ENCODE peak calls at places on chromosomes 2 and 18, in nine cellular contexts. I is spleen, Y is PC-3, G is left ventricle myocardium inferior, J is neural progenitor cell, Q is coronary artery, V is PC-9, N is stomach, M is adrenal gland. C is an unnamed sample.

GRCh38 chr2:96415684-96416083 is 80.1 kb downstream of the NCAPH start:
- DNase-seq in I (no peak), Y (no peak), G (no peak), J (no peak), Q (no peak), V (no peak), N (no peak), M (no peak), C (no peak)

GRCh38 chr2:144554811-144555210 is 34.9 kb upstream of the ZEB2 start:
- DNase-seq in I (no peak), Y (peak), G (no peak), J (no peak), Q (no peak), V (no peak), N (no peak), M (no peak), C (no peak)

GRCh38 chr2:173589604-173590277 is 235.1 kb downstream of the CDCA7 start:
- DNase-seq in I (no peak), Y (peak), G (no peak), J (no peak), Q (no peak), V (peak), N (no peak), M (no peak), C (no peak)

GRCh38 chr18:10147752-10148151 is 233.9 kb downstream of the VAPA start:
- DNase-seq in I (no peak), Y (no peak), G (no peak), J (no peak), Q (no peak), V (no peak), N (no peak), M (no peak), C (no peak)

GRCh38 chr2:35410431-35411061 is 945.0 kb upstream of the CRIM1 start:
- DNase-seq in I (peak), Y (peak), G (peak), J (peak), Q (no peak), V (no peak), N (peak), M (peak), C (peak)

GRCh38 chr2:46562451-46562841 is 83.1 kb downstream of the TMEM247 start:
- DNase-seq in I (no peak), Y (no peak), G (no peak), J (no peak), Q (no peak), V (no peak), N (no peak), M (no peak), C (no peak)

GRCh38 chr2:19575618-19576017 is 217.2 kb upstream of the OSR1 start:
- DNase-seq in I (no peak), Y (no peak), G (no peak), J (no peak), Q (no peak), V (no peak), N (no peak), M (no peak), C (no peak)

GRCh38 chr18:26479065-26479685 is 69.2 kb downstream of the KCTD1 start:
- DNase-seq in I (no peak), Y (no peak), G (no peak), J (peak), Q (no peak), V (no peak), N (no peak), M (no peak), C (no peak)

GRCh38 chr2:75221872-75222271 is 22.6 kb upstream of the TACR1 start:
- DNase-seq in I (no peak), Y (peak), G (no peak), J (no peak), Q (no peak), V (no peak), N (no peak), M (no peak), C (no peak)

GRCh38 chr2:98907966-98908905 is 27.8 kb downstream of the CRACDL start:
- DNase-seq in I (peak), Y (no peak), G (no peak), J (no peak), Q (no peak), V (no peak), N (peak), M (no peak), C (no peak)

GRCh38 chr18:3466051-3466450 is 16.1 kb downstream of the TGIF1 start:
- DNase-seq in I (no peak), Y (peak), G (no peak), J (no peak), Q (no peak), V (no peak), N (no peak), M (no peak), C (no peak)

GRCh38 chr2:215660687-215661086 is 224.8 kb upstream of the FN1 start:
- DNase-seq in I (no peak), Y (no peak), G (no peak), J (no peak), Q (no peak), V (no peak), N (no peak), M (no peak), C (no peak)

GRCh38 chr2:11121099-11121822 is 34.0 kb upstream of the SLC66A3 start:
- DNase-seq in I (no peak), Y (no peak), G (no peak), J (peak), Q (no peak), V (no peak), N (no peak), M (no peak), C (no peak)

GRCh38 chr2:12005886-12006681 is 259.7 kb downstream of the LPIN1 start:
- DNase-seq in I (no peak), Y (no peak), G (no peak), J (peak), Q (no peak), V (peak), N (peak), M (no peak), C (no peak)

GRCh38 chr2:222968550-222969155 is 83.3 kb upstream of the KCNE4 start:
- DNase-seq in I (no peak), Y (no peak), G (no peak), J (no peak), Q (no peak), V (no peak), N (no peak), M (no peak), C (no peak)

GRCh38 chr2:176088048-176088936 is 4.2 kb upstream of the HOXD13 start:
- DNase-seq in I (no peak), Y (peak), G (peak), J (peak), Q (peak), V (no peak), N (peak), M (peak), C (peak)

GRCh38 chr2:114400890-114401289 is 41.6 kb upstream of the DPP10 start:
- DNase-seq in I (no peak), Y (no peak), G (no peak), J (no peak), Q (no peak), V (no peak), N (no peak), M (no peak), C (no peak)

GRCh38 chr2:27723372-27724144 is 48.0 kb upstream of the MRPL33 start:
- DNase-seq in I (no peak), Y (peak), G (no peak), J (peak), Q (no peak), V (peak), N (peak), M (peak), C (peak)

GRCh38 chr2:146068051-146068450 is 1548.1 kb upstream of the ZEB2 start:
- DNase-seq in I (no peak), Y (no peak), G (no peak), J (no peak), Q (no peak), V (no peak), N (no peak), M (no peak), C (no peak)

GRCh38 chr2:28546242-28546641 is 50.4 kb downstream of the PLB1 start:
- DNase-seq in I (no peak), Y (no peak), G (no peak), J (no peak), Q (no peak), V (no peak), N (no peak), M (peak), C (no peak)

GRCh38 chr18:3041857-3042256 is 28.9 kb upstream of the LPIN2 start:
- DNase-seq in I (no peak), Y (no peak), G (no peak), J (no peak), Q (no peak), V (peak), N (no peak), M (no peak), C (no peak)

GRCh38 chr2:101883860-101884259 is 107.9 kb upstream of the IL1R2 start:
- DNase-seq in I (no peak), Y (peak), G (no peak), J (peak), Q (no peak), V (peak), N (no peak), M (peak), C (no peak)

GRCh38 chr2:88735853-88736252 is 44.4 kb downstream of the RPIA start:
- DNase-seq in I (no peak), Y (peak), G (no peak), J (no peak), Q (no peak), V (peak), N (no peak), M (no peak), C (no peak)

GRCh38 chr2:212727751-212728150 is 189.1 kb upstream of the ERBB4 start:
- DNase-seq in I (no peak), Y (no peak), G (no peak), J (no peak), Q (no peak), V (no peak), N (no peak), M (no peak), C (no peak)

GRCh38 chr2:230640540-230641011 is 72.1 kb upstream of the CAB39 start:
- DNase-seq in I (no peak), Y (peak), G (no peak), J (no peak), Q (peak), V (no peak), N (no peak), M (no peak), C (no peak)

GRCh38 chr2:46852598-46852997 is 63.0 kb downstream of the MCFD2 start:
- DNase-seq in I (no peak), Y (no peak), G (no peak), J (no peak), Q (no peak), V (no peak), N (no peak), M (no peak), C (no peak)

GRCh38 chr18:902179-902718 is 2.4 kb upstream of the ADCYAP1 start:
- DNase-seq in I (no peak), Y (peak), G (no peak), J (peak), Q (no peak), V (no peak), N (no peak), M (no peak), C (no peak)

GRCh38 chr2:58664523-58665155 is 423.5 kb upstream of the FANCL start:
- DNase-seq in I (no peak), Y (no peak), G (no peak), J (no peak), Q (no peak), V (no peak), N (no peak), M (no peak), C (no peak)

GRCh38 chr2:150570712-150571111 is 83.2 kb upstream of the RND3 start:
- DNase-seq in I (no peak), Y (peak), G (no peak), J (no peak), Q (no peak), V (no peak), N (no peak), M (no peak), C (no peak)

GRCh38 chr2:199833525-199833924 is 17.5 kb downstream of the FTCDNL1 start:
- DNase-seq in I (no peak), Y (no peak), G (no peak), J (no peak), Q (no peak), V (no peak), N (no peak), M (no peak), C (no peak)

GRCh38 chr18:9653390-9653789 is 39.0 kb upstream of the PPP4R1 start:
- DNase-seq in I (no peak), Y (peak), G (peak), J (no peak), Q (peak), V (no peak), N (peak), M (peak), C (peak)

GRCh38 chr18:21191596-21192307 is 50.3 kb upstream of the GREB1L start:
- DNase-seq in I (no peak), Y (peak), G (peak), J (peak), Q (peak), V (no peak), N (peak), M (peak), C (peak)

GRCh38 chr2:4882421-4882820 is 809.8 kb upstream of the SOX11 start:
- DNase-seq in I (no peak), Y (peak), G (no peak), J (no peak), Q (no peak), V (no peak), N (no peak), M (no peak), C (no peak)

DNA sequence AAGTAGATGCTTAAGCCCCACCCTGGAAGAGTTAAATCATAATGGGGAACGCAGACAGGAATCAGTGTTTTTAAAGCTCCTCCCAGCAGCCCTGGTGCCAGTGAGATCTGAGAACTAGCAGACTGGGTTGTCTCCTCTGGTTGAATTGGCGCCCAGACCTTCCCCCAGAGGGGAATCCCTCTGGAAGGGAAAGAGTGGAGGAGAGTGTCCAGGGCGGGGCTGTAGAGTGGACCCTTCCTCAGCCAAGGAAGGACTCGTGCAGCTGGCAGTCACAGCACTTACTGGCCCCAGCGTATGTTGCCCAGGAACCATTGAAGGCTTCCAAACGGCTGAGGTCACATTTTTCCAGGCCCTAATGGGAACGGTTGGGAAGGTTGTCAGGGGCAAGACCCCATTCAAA is 62.5 kb downstream of the TGOLN2 start:
- DNase-seq in I (no peak), Y (no peak), G (peak), J (no peak), Q (no peak), V (no peak), N (no peak), M (no peak), C (peak)
- H3K27ac ChIP-seq in I (no peak), Y (no peak), G (peak), J (no peak), Q (peak), V (no peak), N (no peak), M (no peak), C (no peak)

DNA sequence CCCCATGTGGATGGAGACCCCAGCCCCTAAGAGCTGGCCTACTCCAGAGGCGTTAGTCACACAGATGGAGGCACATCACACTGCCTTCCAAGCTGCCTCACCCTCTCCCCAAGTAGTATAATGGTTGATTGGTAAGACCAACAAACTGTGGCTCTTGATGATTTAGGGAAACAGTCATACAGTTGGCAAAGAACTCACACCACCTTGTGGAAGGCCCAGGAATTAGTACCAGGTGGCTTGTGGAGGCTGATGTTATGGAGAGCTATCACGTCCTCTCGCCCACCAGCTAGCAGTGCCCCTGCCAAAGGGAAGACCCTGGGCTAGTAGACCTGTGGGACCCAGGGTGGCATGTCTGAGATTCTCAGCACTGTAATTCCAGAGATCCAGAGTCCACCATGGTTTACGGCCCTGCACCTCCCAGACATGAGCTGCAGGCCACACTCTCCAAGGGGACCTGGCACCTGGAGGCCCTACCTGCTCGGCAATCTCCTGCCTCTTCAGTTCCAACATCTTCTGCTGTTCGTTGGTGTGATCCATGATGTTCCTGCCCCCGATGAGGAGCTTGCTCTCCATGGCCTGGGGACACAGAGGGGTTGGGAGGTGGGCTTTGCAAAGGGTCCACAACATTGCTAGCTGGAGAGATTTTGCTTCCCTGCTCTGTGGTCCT is 26.3 kb downstream of the KIF3C start:
- DNase-seq in I (no peak), Y (peak), G (no peak), J (no peak), Q (no peak), V (no peak), N (no peak), M (no peak), C (no peak)
- TF ChIP-seq CTCF in I (no peak), Y (peak), G (peak), J (peak), Q (no peak), V (no peak), N (no peak), M (no peak), C (no peak)

GRCh38 chr2:54632733-54633692 is 90.4 kb upstream of the EML6 start:
- DNase-seq in I (no peak), Y (no peak), G (no peak), J (no peak), Q (no peak), V (no peak), N (no peak), M (peak), C (no peak)

GRCh38 chr2:54634012-54634411 is 89.5 kb upstream of the EML6 start:
- DNase-seq in I (no peak), Y (no peak), G (no peak), J (no peak), Q (no peak), V (no peak), N (no peak), M (no peak), C (no peak)

GRCh38 chr2:54635554-54636152 is 87.8 kb upstream of the EML6 start:
- DNase-seq in I (no peak), Y (no peak), G (no peak), J (no peak), Q (no peak), V (no peak), N (no peak), M (no peak), C (no peak)

GRCh38 chr2:54636425-54637139 is 86.9 kb upstream of the EML6 start:
- DNase-seq in I (no peak), Y (no peak), G (no peak), J (no peak), Q (no peak), V (no peak), N (peak), M (peak), C (no peak)

DNA sequence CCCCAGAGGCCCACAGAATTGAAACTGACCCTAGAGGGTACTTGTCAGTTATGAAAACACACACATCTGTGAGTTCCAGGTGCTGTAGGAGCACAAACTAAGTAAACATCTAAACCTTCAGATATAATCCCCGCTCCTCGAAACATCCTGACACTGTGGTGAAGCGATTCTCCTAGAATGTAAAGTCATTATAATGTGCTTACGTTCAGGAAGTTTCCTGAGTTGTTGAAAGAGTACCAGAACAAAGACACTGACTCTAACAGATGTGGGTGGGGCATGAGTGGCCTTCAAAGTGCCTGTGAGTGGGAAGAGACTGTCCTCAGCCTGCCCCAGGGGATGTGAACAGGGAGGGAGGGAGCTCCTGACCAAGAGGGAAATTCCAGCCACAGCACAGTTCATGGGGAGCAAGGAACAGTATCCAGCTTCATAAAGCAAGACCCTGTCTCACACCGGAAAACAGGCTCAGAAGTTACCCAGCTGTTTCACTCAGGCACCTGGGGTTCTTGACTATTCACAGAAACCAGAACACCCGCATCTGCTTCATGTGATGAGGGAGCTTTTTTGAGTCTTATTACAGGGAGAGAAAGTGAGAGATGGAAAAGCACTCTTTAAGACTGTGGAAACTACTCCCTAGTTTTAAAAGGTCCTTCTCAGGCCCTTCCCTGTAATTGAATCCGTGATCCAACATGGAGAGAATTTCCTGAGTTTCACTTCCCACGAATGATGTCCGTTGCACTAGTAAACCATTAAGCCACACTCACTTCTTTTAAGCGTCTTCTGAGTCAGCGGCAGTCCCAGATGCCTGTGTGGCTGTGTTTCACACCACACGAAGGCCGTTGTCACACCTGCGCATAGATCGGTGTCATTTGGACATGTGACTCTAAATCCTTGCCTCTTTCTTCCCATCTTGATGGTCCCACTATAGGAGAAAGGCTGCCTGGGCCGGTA is 88.6 kb upstream of the EML6 start:
- DNase-seq in I (no peak), Y (no peak), G (peak), J (no peak), Q (no peak), V (no peak), N (no peak), M (peak), C (peak)
- H3K4me3 ChIP-seq in I (no peak), Y (no peak), G (peak), J (no peak), Q (peak), V (no peak), N (no peak), M (no peak), C (no peak)

GRCh38 chr2:182048088-182048487 is 62.4 kb downstream of the PPP1R1C start:
- DNase-seq in I (no peak), Y (no peak), G (no peak), J (no peak), Q (no peak), V (no peak), N (no peak), M (no peak), C (no peak)
- H3K27ac ChIP-seq in I (no peak), Y (no peak), G (peak), J (no peak), Q (no peak), V (no peak), N (no peak), M (no peak), C (no peak)

GRCh38 chr18:53148056-53148574 is 808.1 kb downstream of the DCC start:
- DNase-seq in I (no peak), Y (no peak), G (no peak), J (no peak), Q (no peak), V (no peak), N (no peak), M (no peak), C (no peak)

GRCh38 chr18:53152478-53152877 is 812.5 kb downstream of the DCC start:
- DNase-seq in I (no peak), Y (no peak), G (no peak), J (peak), Q (no peak), V (no peak), N (no peak), M (no peak), C (no peak)

GRCh38 chr18:53147472-53147871 is 807.5 kb downstream of the DCC start:
- DNase-seq in I (no peak), Y (no peak), G (no peak), J (no peak), Q (no peak), V (no peak), N (no peak), M (no peak), C (no peak)

GRCh38 chr18:53153800-53154199 is 813.8 kb downstream of the DCC start:
- DNase-seq in I (no peak), Y (no peak), G (no peak), J (no peak), Q (no peak), V (no peak), N (no peak), M (no peak), C (no peak)

GRCh38 chr18:53153281-53153680 is 813.3 kb downstream of the DCC start:
- DNase-seq in I (no peak), Y (peak), G (no peak), J (peak), Q (no peak), V (no peak), N (no peak), M (no peak), C (no peak)
- TF ChIP-seq CTCF in I (peak), Y (peak), G (peak), J (peak), Q (no peak), V (peak), N (no peak), M (peak), C (no peak)

GRCh38 chr2:197215988-197216979 is 94.3 kb downstream of the ANKRD44 start:
- DNase-seq in I (no peak), Y (peak), G (no peak), J (no peak), Q (no peak), V (no peak), N (no peak), M (no peak), C (no peak)
- H3K4me3 ChIP-seq in I (no peak), Y (no peak), G (no peak), J (no peak), Q (no peak), V (no peak), N (no peak), M (no peak), C (no peak)

C was measured in heart right ventricle.